ENCODE peak calls at places on chromosomes 6 and 20, in six cellular contexts. D is cardiac fibroblast, F is sigmoid colon, X is mesothelial cell of epicardium, Y is type B pancreatic cell, H is thoracic aorta. O is an unnamed sample.

GRCh38 chr6:30325873-30326445 is 768 bp upstream of the TRIM39 start:
- DNase-seq in D (no peak), F (no peak), X (peak), Y (no peak), H (no peak), O (no peak)

GRCh38 chr6:162056745-162057144 is 670.8 kb downstream of the PRKN start:
- DNase-seq in D (peak), F (no peak), X (no peak), Y (no peak), H (no peak), O (no peak)

GRCh38 chr6:39934060-39934757 is at the start of gene MOCS1:
- DNase-seq in D (peak), F (peak), X (no peak), Y (no peak), H (peak), O (peak)

GRCh38 chr20:14951707-14952106 is 614.3 kb upstream of the FLRT3 start:
- DNase-seq in D (peak), F (no peak), X (no peak), Y (no peak), H (no peak), O (no peak)

GRCh38 chr6:107989166-107990094 is 31.4 kb upstream of the SEC63 start:
- DNase-seq in D (no peak), F (no peak), X (no peak), Y (no peak), H (no peak), O (no peak)

GRCh38 chr6:163900570-163900969 is 486.1 kb downstream of the QKI start:
- DNase-seq in D (peak), F (no peak), X (no peak), Y (no peak), H (no peak), O (no peak)

GRCh38 chr20:56875052-56875663 is 246.1 kb downstream of the TFAP2C start:
- DNase-seq in D (peak), F (peak), X (no peak), Y (no peak), H (no peak), O (no peak)

GRCh38 chr20:24523661-24524060 is 54.2 kb downstream of the SYNDIG1 start:
- DNase-seq in D (no peak), F (no peak), X (no peak), Y (no peak), H (no peak), O (no peak)

GRCh38 chr6:157763129-157763893 is 59.7 kb upstream of the SNX9 start:
- DNase-seq in D (peak), F (peak), X (peak), Y (peak), H (no peak), O (no peak)

GRCh38 chr6:138242987-138243592 is 24.8 kb upstream of the PBOV1 start:
- DNase-seq in D (no peak), F (no peak), X (no peak), Y (no peak), H (no peak), O (no peak)

GRCh38 chr6:79646006-79646405 is 14.9 kb downstream of the SH3BGRL2 start:
- DNase-seq in D (no peak), F (no peak), X (no peak), Y (no peak), H (no peak), O (no peak)

GRCh38 chr20:16898433-16898832 is 150.3 kb downstream of the OTOR start:
- DNase-seq in D (no peak), F (no peak), X (no peak), Y (no peak), H (no peak), O (no peak)

GRCh38 chr20:62355527-62356142 is 11.5 kb downstream of the LAMA5 start:
- DNase-seq in D (peak), F (peak), X (no peak), Y (no peak), H (no peak), O (no peak)

GRCh38 chr20:32912688-32913087 is 54.0 kb downstream of the EFCAB8 start:
- DNase-seq in D (no peak), F (no peak), X (no peak), Y (no peak), H (no peak), O (no peak)

GRCh38 chr6:31794866-31795615 is 511 bp downstream of the VARS1 start:
- DNase-seq in D (peak), F (no peak), X (no peak), Y (no peak), H (no peak), O (no peak)

GRCh38 chr6:11812951-11813350 is 34.3 kb upstream of the ADTRP start:
- DNase-seq in D (peak), F (no peak), X (no peak), Y (no peak), H (no peak), O (no peak)

GRCh38 chr20:34621383-34622367 is 55.2 kb downstream of the PIGU start:
- DNase-seq in D (peak), F (no peak), X (no peak), Y (no peak), H (no peak), O (no peak)

GRCh38 chr6:46985943-46986342 is 56.2 kb downstream of the ADGRF1 start:
- DNase-seq in D (peak), F (no peak), X (no peak), Y (no peak), H (no peak), O (no peak)

GRCh38 chr6:170470673-170471072 is 82.4 kb downstream of the PSMB1 start:
- DNase-seq in D (peak), F (no peak), X (no peak), Y (no peak), H (no peak), O (no peak)

GRCh38 chr6:82006027-82006738 is 241.4 kb downstream of the IBTK start:
- DNase-seq in D (peak), F (no peak), X (no peak), Y (no peak), H (no peak), O (no peak)

GRCh38 chr20:419556-420168 is 11.6 kb downstream of the RBCK1 start:
- DNase-seq in D (no peak), F (no peak), X (no peak), Y (no peak), H (no peak), O (no peak)

GRCh38 chr20:17628101-17628841 is 53.8 kb downstream of the RRBP1 start:
- DNase-seq in D (no peak), F (peak), X (no peak), Y (no peak), H (no peak), O (no peak)

GRCh38 chr6:105259912-105260889 is 80.4 kb upstream of the POPDC3 start:
- DNase-seq in D (no peak), F (no peak), X (no peak), Y (no peak), H (no peak), O (no peak)

GRCh38 chr6:7615611-7616383 is 25.8 kb downstream of the SNRNP48 start:
- DNase-seq in D (peak), F (no peak), X (no peak), Y (no peak), H (no peak), O (peak)

GRCh38 chr20:6635034-6635736 is 132.3 kb upstream of the BMP2 start:
- DNase-seq in D (peak), F (no peak), X (no peak), Y (no peak), H (no peak), O (no peak)

GRCh38 chr20:7792131-7792869 is 148.0 kb downstream of the HAO1 start:
- DNase-seq in D (no peak), F (no peak), X (no peak), Y (no peak), H (no peak), O (no peak)

GRCh38 chr6:149895702-149896310 is 2.1 kb downstream of the RAET1E start:
- DNase-seq in D (peak), F (no peak), X (no peak), Y (no peak), H (peak), O (no peak)

DNA sequence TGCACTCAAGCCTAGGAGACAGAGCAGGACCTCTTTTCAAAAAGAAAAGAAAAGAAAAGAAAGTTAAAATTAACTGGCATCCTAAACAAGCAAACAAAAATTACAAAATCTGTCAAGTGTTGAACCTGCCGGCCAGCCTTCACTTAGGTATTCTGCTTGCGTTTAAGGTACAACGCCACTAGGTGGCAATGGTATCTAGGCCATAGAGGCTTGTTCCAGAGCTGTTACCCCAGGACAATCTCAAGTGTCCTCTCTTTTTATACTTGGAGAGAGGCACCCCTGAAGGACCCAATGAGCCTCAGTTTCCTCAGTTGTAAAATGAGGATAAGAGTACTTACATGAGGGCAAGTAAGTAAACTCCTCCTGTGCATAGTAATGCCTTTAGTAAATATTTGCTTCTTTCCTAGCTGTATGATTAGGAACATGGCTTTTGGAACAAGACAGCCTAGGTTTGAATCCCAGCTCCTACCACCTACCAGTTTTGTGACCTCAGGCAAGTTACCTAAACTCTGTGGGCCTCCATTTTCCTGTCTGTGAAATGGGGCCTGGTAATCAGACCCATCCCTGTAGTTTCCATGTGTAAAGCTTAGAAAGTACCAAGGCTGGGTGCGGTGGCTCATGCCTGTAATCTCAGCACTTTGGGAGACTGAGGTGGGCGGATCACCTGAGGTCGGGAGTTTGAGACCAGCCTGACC is 5.8 kb upstream of the PACSIN1 start:
- DNase-seq in D (peak), F (no peak), X (no peak), Y (no peak), H (no peak), O (peak)
- TF ChIP-seq CTCF in D (peak), F (peak), X (peak), Y (peak), H (peak), O (peak)

DNA sequence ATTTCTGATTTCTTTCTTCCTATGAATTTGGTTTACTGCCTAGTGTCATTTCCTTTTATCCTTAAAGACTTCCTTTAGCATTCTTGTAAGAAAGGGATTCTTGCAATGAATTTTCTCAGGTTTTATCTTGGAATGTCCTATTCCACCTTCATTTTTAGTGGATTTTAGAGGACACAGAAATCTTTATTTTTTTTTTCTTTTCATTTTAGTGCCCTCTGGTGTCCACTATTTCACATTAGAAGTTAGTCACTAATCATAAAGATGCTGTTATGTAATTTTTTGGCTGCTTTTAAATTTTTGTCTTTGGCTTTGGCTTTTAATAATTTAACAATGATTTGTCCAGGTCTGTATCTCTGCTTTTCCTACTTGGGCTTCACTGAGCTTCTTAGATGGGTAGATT is 28.1 kb downstream of the LMBRD1 start:
- DNase-seq in D (peak), F (no peak), X (no peak), Y (no peak), H (no peak), O (no peak)
- TF ChIP-seq CTCF in D (peak), F (no peak), X (peak), Y (peak), H (no peak), O (peak)

GRCh38 chr20:59737816-59738215 is 133.5 kb downstream of the PHACTR3 start:
- DNase-seq in D (no peak), F (no peak), X (no peak), Y (no peak), H (no peak), O (no peak)

GRCh38 chr20:59736366-59736765 is 132.0 kb downstream of the PHACTR3 start:
- DNase-seq in D (no peak), F (no peak), X (no peak), Y (no peak), H (no peak), O (no peak)

GRCh38 chr20:59735917-59736316 is 131.6 kb downstream of the PHACTR3 start:
- DNase-seq in D (no peak), F (no peak), X (no peak), Y (no peak), H (no peak), O (no peak)

GRCh38 chr20:59738851-59739250 is 134.5 kb downstream of the PHACTR3 start:
- DNase-seq in D (no peak), F (no peak), X (no peak), Y (no peak), H (no peak), O (no peak)

GRCh38 chr20:59737073-59737691 is 132.8 kb downstream of the PHACTR3 start:
- DNase-seq in D (no peak), F (no peak), X (no peak), Y (no peak), H (no peak), O (no peak)
- TF ChIP-seq CTCF in D (no peak), F (no peak), X (no peak), Y (no peak), H (no peak), O (no peak)

GRCh38 chr6:156451088-156451487 is 326.1 kb upstream of the ARID1B start:
- DNase-seq in D (no peak), F (no peak), X (no peak), Y (no peak), H (no peak), O (no peak)

GRCh38 chr6:156450421-156450820 is 326.8 kb upstream of the ARID1B start:
- DNase-seq in D (no peak), F (no peak), X (no peak), Y (no peak), H (no peak), O (no peak)

GRCh38 chr6:156454867-156455266 is 322.3 kb upstream of the ARID1B start:
- DNase-seq in D (no peak), F (no peak), X (no peak), Y (no peak), H (no peak), O (no peak)

GRCh38 chr6:156451726-156452125 is 325.5 kb upstream of the ARID1B start:
- DNase-seq in D (no peak), F (no peak), X (no peak), Y (no peak), H (no peak), O (no peak)

DNA sequence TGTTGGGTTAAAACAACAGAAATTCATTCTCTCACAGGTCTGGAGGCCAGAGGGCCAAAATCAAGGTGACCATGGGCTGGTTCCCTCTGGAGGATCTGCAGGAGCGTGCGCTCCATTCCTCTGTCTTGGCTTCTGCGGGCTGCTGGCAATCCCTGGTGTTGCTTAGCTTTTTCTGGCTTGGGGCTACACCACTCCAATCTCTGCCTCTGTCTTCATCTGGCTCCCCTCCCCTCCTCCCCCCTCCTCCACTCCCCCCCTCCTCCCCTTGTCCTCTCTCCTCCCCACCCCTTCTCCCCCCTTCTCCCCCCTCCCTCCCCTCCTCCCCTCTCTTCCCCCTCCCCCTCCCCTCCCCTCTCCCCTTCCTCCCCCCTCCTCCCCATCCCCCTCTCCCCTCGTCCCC is 321.3 kb upstream of the ARID1B start:
- DNase-seq in D (no peak), F (no peak), X (no peak), Y (no peak), H (no peak), O (no peak)
- TF ChIP-seq CTCF in D (no peak), F (no peak), X (no peak), Y (no peak), H (no peak), O (no peak)

GRCh38 chr6:25008707-25009106 is 72.9 kb upstream of the RIPOR2 start:
- DNase-seq in D (no peak), F (no peak), X (no peak), Y (no peak), H (no peak), O (no peak)
- TF ChIP-seq CTCF in D (no peak), F (no peak), X (no peak), Y (no peak), H (no peak), O (no peak)

GRCh38 chr6:84685983-84686584 is 78.3 kb downstream of the TBX18 start:
- DNase-seq in D (no peak), F (no peak), X (no peak), Y (no peak), H (no peak), O (peak)
- TF ChIP-seq CTCF in D (peak), F (peak), X (peak), Y (peak), H (peak), O (peak)

DNA sequence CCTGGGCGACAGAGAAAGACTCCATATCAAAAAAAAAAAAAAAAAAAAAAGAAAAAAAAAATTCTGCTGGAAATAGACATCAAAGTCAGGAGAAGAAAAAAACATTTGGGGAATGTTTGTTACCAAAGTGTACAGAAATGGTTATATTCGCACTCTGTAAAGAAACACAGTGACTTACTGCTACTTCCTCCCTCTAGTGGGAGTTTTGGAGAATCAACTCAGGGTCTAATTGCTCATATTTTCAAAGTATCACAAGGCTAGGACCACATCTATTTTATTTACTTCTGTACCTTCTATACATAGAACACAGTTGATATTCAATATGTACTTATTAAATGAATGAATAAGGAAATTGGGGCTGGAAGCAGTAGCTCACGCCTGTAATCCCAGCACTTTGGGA is 24.4 kb downstream of the ARG1 start:
- DNase-seq in D (peak), F (no peak), X (no peak), Y (no peak), H (no peak), O (no peak)
- TF ChIP-seq CTCF in D (peak), F (no peak), X (peak), Y (peak), H (no peak), O (peak)